ENCODE peak calls at places on chromosomes 6 and 20, in seven cellular contexts. H is aorta, R is trophoblast cell, T is A549, D is psoas muscle, N is A673, E is IMR-90. K is an unnamed sample.

GRCh38 chr20:12963456-12963855 is 45.3 kb upstream of the SPTLC3 start:
- DNase-seq in H (no peak), R (no peak), T (no peak), D (no peak), N (no peak), E (no peak), K (no peak)

GRCh38 chr20:25238319-25239037 is 9.4 kb upstream of the PYGB start:
- DNase-seq in H (no peak), R (no peak), T (no peak), D (no peak), N (no peak), E (peak; percentile 73), K (no peak)

GRCh38 chr6:62285612-62286469 is at the start of gene KHDRBS2:
- DNase-seq in H (peak; percentile 91), R (no peak), T (peak; percentile 24), D (peak; percentile 79), N (peak; percentile 11), E (no peak), K (peak; percentile 88)

GRCh38 chr6:30200551-30201281 is 12.5 kb downstream of the TRIM26 start:
- DNase-seq in H (no peak), R (no peak), T (no peak), D (no peak), N (no peak), E (no peak), K (no peak)

GRCh38 chr20:50526403-50526989 is 16.3 kb downstream of the PTPN1 start:
- DNase-seq in H (no peak), R (no peak), T (no peak), D (no peak), N (no peak), E (peak; percentile 33), K (no peak)

GRCh38 chr6:125094563-125094962 is 59.0 kb upstream of the TPD52L1 start:
- DNase-seq in H (no peak), R (no peak), T (no peak), D (no peak), N (no peak), E (peak; percentile 82), K (no peak)

GRCh38 chr20:50563133-50563944 is 53.2 kb downstream of the PTPN1 start:
- DNase-seq in H (no peak), R (no peak), T (no peak), D (no peak), N (no peak), E (no peak), K (no peak)

GRCh38 chr6:125839471-125839870 is 48.7 kb downstream of the NCOA7 start:
- DNase-seq in H (no peak), R (no peak), T (no peak), D (no peak), N (peak; percentile 52), E (peak; percentile 13), K (no peak)

GRCh38 chr6:116616757-116617093 is 446 bp downstream of the RSPH4A start:
- DNase-seq in H (no peak), R (peak; percentile 1), T (peak; percentile 7), D (peak; percentile 21), N (peak; percentile 5), E (no peak), K (peak; percentile 69)

GRCh38 chr20:7950387-7950786 is 10.1 kb upstream of the HAO1 start:
- DNase-seq in H (no peak), R (no peak), T (no peak), D (no peak), N (no peak), E (no peak), K (no peak)

GRCh38 chr6:165729307-165729936 is 66.4 kb upstream of the PDE10A start:
- DNase-seq in H (no peak), R (peak; percentile 35), T (peak; percentile 13), D (no peak), N (peak; percentile 41), E (peak; percentile 10), K (no peak)

GRCh38 chr6:103177800-103178199 is 1681.9 kb downstream of the HACE1 start:
- DNase-seq in H (no peak), R (no peak), T (no peak), D (no peak), N (peak; percentile 4), E (no peak), K (no peak)

GRCh38 chr6:398558-399078 is 7.1 kb downstream of the IRF4 start:
- DNase-seq in H (no peak), R (no peak), T (no peak), D (no peak), N (no peak), E (no peak), K (peak; percentile 37)

GRCh38 chr6:142942805-142943227 is 2.2 kb downstream of the HIVEP2 start:
- DNase-seq in H (no peak), R (no peak), T (peak; percentile 46), D (no peak), N (peak; percentile 26), E (peak; percentile 54), K (no peak)

GRCh38 chr6:136424450-136424849 is 125.8 kb downstream of the MAP7 start:
- DNase-seq in H (no peak), R (no peak), T (no peak), D (no peak), N (no peak), E (no peak), K (no peak)

GRCh38 chr6:160035693-160036330 is 66.9 kb downstream of the IGF2R start:
- DNase-seq in H (no peak), R (no peak), T (no peak), D (no peak), N (no peak), E (peak; percentile 52), K (no peak)

GRCh38 chr6:132167966-132168365 is 216.8 kb upstream of the CCN2 start:
- DNase-seq in H (no peak), R (no peak), T (no peak), D (no peak), N (no peak), E (no peak), K (no peak)

GRCh38 chr20:12827796-12828406 is 180.9 kb upstream of the SPTLC3 start:
- DNase-seq in H (no peak), R (no peak), T (no peak), D (no peak), N (no peak), E (no peak), K (no peak)

GRCh38 chr6:9422138-9422537 is 986.8 kb upstream of the SLC35B3 start:
- DNase-seq in H (no peak), R (no peak), T (no peak), D (no peak), N (no peak), E (no peak), K (no peak)

GRCh38 chr20:61120595-61121515 is 131.2 kb upstream of the CDH4 start:
- DNase-seq in H (peak; percentile 57), R (peak; percentile 4), T (peak; percentile 92), D (no peak), N (peak; percentile 87), E (peak; percentile 69), K (no peak)

GRCh38 chr6:154292066-154292465 is 64.5 kb downstream of the IPCEF1 start:
- DNase-seq in H (no peak), R (no peak), T (no peak), D (no peak), N (no peak), E (peak; percentile 24), K (no peak)

GRCh38 chr6:161273356-161273751 is 507 bp downstream of the AGPAT4 start:
- DNase-seq in H (peak; percentile 79), R (no peak), T (no peak), D (peak; percentile 30), N (peak; percentile 48), E (peak; percentile 48), K (no peak)

GRCh38 chr20:17620371-17621228 is 50.7 kb downstream of the DSTN start:
- DNase-seq in H (peak; percentile 76), R (no peak), T (no peak), D (no peak), N (no peak), E (no peak), K (peak; percentile 61)

GRCh38 chr6:135475292-135475886 is 22.2 kb downstream of the AHI1 start:
- DNase-seq in H (no peak), R (no peak), T (no peak), D (no peak), N (peak; percentile 4), E (peak; percentile 73), K (no peak)

GRCh38 chr6:17930321-17930993 is 57.0 kb downstream of the KIF13A start:
- DNase-seq in H (no peak), R (peak; percentile 25), T (no peak), D (no peak), N (no peak), E (peak; percentile 40), K (no peak)

GRCh38 chr6:17927705-17928104 is 59.7 kb downstream of the KIF13A start:
- DNase-seq in H (no peak), R (no peak), T (no peak), D (no peak), N (no peak), E (no peak), K (no peak)

GRCh38 chr6:17931227-17931626 is 56.2 kb downstream of the KIF13A start:
- DNase-seq in H (no peak), R (no peak), T (no peak), D (no peak), N (no peak), E (no peak), K (no peak)

GRCh38 chr6:17932362-17932852 is 55.0 kb downstream of the KIF13A start:
- DNase-seq in H (no peak), R (no peak), T (peak; percentile 52), D (peak; percentile 41), N (no peak), E (peak; percentile 85), K (no peak)

GRCh38 chr6:17928514-17929430 is 58.7 kb downstream of the KIF13A start:
- DNase-seq in H (no peak), R (no peak), T (no peak), D (no peak), N (no peak), E (peak; percentile 76), K (no peak)
- H3K4me1 ChIP-seq in H (peaks cover 12% of the 10 kb centered on the region), R (peaks cover 4% of the 10 kb centered on the region), T (peaks cover 39% of the 10 kb centered on the region), D (peaks cover 86% of the 10 kb centered on the region), N (peaks cover 1% of the 10 kb centered on the region), E (peaks cover 25% of the 10 kb centered on the region), K (no peaks in the 10 kb centered on the region)

GRCh38 chr6:134103004-134103403 is 50.6 kb upstream of the SLC2A12 start:
- DNase-seq in H (no peak), R (no peak), T (no peak), D (no peak), N (no peak), E (no peak), K (no peak)
- H3K4me1 ChIP-seq in H (no peaks in the 10 kb centered on the region), R (no peaks in the 10 kb centered on the region), T (peaks cover 8% of the 10 kb centered on the region), D (no peaks in the 10 kb centered on the region), N (peaks cover 6% of the 10 kb centered on the region), E (peaks cover 7% of the 10 kb centered on the region), K (no peaks in the 10 kb centered on the region)

GRCh38 chr20:62887147-62887859 is 25.7 kb upstream of the TCFL5 start:
- DNase-seq in H (no peak), R (no peak), T (no peak), D (peak; percentile 59), N (peak; percentile 91), E (peak; percentile 96), K (no peak)
- H3K4me1 ChIP-seq in H (no peaks in the 10 kb centered on the region), R (no peaks in the 10 kb centered on the region), T (no peaks in the 10 kb centered on the region), D (no peaks in the 10 kb centered on the region), N (peaks cover 31% of the 10 kb centered on the region), E (peaks cover 11% of the 10 kb centered on the region), K (peaks cover 6% of the 10 kb centered on the region)

DNA sequence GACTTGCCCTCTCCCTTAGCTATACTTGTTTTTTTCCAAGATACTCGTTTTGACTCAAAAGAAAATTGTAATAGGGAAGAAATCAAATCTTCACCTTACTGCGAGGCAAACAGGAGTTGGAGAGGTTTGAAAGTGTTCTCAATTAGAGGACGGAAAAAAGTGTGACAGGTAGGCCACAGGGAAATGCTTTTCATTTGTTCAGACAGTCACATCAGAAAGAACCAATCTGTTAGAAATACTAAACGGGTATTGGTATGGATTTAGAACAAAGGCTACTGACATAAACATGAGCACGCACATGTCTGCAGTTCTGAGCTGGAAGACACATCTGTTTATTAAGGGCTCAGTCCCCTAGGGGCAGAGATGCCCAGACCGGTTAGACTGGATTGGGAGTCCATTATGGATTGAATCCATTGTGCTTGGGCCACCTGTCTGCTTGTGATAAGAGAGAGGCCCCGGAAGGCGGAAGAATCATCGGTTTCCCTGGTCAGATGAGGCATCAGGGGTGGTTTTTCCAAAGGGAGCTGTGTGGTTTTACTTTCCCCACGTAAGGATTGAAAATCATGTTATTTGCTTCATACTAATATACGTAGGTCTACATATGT is 220.9 kb upstream of the MYLIP start:
- DNase-seq in H (no peak), R (peak; percentile 100), T (no peak), D (no peak), N (no peak), E (no peak), K (no peak)
- H3K4me1 ChIP-seq in H (no peaks in the 10 kb centered on the region), R (peaks cover 20% of the 10 kb centered on the region), T (no peaks in the 10 kb centered on the region), D (no peaks in the 10 kb centered on the region), N (no peaks in the 10 kb centered on the region), E (no peaks in the 10 kb centered on the region), K (no peaks in the 10 kb centered on the region)